ENCODE peak calls at places on chromosomes 2 and 18, in four cellular contexts. G is RPMI7951, C is non-pigmented ciliary epithelial cell, A is NCI-H2081. H is an unnamed sample.

GRCh38 chr2:160055726-160056108 is 6.7 kb downstream of the PLA2R1 start:
- DNase-seq in G (no peak), A (no peak), C (no peak), H (no peak)

GRCh38 chr18:21686282-21687105 is 18.1 kb downstream of the ABHD3 start:
- DNase-seq in C (no peak), G (no peak), A (no peak), H (no peak)

GRCh38 chr2:70472256-70472905 is 81.2 kb downstream of the TGFA start:
- DNase-seq in A (no peak), C (no peak), G (no peak), H (no peak)

GRCh38 chr18:48217306-48218250 is 191.6 kb downstream of the ZBTB7C start:
- DNase-seq in A (no peak), G (no peak), C (no peak), H (no peak)

GRCh38 chr2:66494708-66495107 is 59.8 kb downstream of the MEIS1 start:
- DNase-seq in G (peak), C (no peak), A (no peak), H (no peak)

GRCh38 chr2:10494351-10495066 is 46.4 kb upstream of the ODC1 start:
- DNase-seq in G (no peak), A (no peak), C (no peak), H (peak)

GRCh38 chr18:8365006-8365405 is 244.2 kb upstream of the RAB12 start:
- DNase-seq in C (no peak), A (no peak), G (no peak), H (no peak)

GRCh38 chr18:62370386-62370785 is 45.3 kb downstream of the TNFRSF11A start:
- DNase-seq in C (no peak), G (no peak), A (no peak), H (no peak)

GRCh38 chr2:158726906-158727592 is 68.1 kb upstream of the DAPL1 start:
- DNase-seq in G (no peak), A (no peak), C (no peak), H (peak)

GRCh38 chr2:156046900-156047299 is 285.6 kb downstream of the NR4A2 start:
- DNase-seq in A (no peak), G (peak), C (no peak), H (no peak)

GRCh38 chr2:38146302-38146916 is 70.5 kb upstream of the CYP1B1 start:
- DNase-seq in G (peak), A (no peak), C (peak), H (no peak)

GRCh38 chr18:48138211-48138610 is 207.8 kb upstream of the SMAD2 start:
- DNase-seq in G (no peak), A (no peak), C (no peak), H (no peak)

GRCh38 chr2:175804130-175804529 is 197.9 kb downstream of the LNPK start:
- DNase-seq in G (no peak), A (no peak), C (no peak), H (no peak)

GRCh38 chr2:170812716-170813585 is 3.7 kb upstream of the GAD1 start:
- DNase-seq in G (peak), A (peak), C (peak), H (peak)

GRCh38 chr2:219230201-219230540 is 565 bp downstream of the ANKZF1 start:
- DNase-seq in A (peak), C (no peak), G (peak), H (no peak)

GRCh38 chr2:239827511-239827865 is 197.7 kb downstream of the NDUFA10 start:
- DNase-seq in A (no peak), C (no peak), G (no peak), H (no peak)

GRCh38 chr2:147630585-147630984 is 214.2 kb upstream of the ACVR2A start:
- DNase-seq in G (no peak), C (no peak), A (no peak), H (no peak)

GRCh38 chr2:239161711-239162140 is 239.1 kb downstream of the HDAC4 start:
- DNase-seq in A (no peak), G (no peak), C (no peak), H (no peak)

GRCh38 chr18:48959921-48960920 is 9.5 kb upstream of the SMAD7 start:
- DNase-seq in G (peak), A (peak), C (no peak), H (no peak)

GRCh38 chr2:200177971-200178911 is 128.3 kb upstream of the SPATS2L start:
- DNase-seq in C (no peak), A (peak), G (peak), H (peak)

GRCh38 chr18:6256521-6256920 is 158.2 kb downstream of the L3MBTL4 start:
- DNase-seq in G (no peak), C (no peak), A (no peak), H (no peak)

GRCh38 chr2:68741805-68742306 is 7.2 kb downstream of the ARHGAP25 start:
- DNase-seq in G (no peak), A (no peak), C (no peak), H (no peak)

GRCh38 chr2:33673937-33674336 is 74.8 kb upstream of the FAM98A start:
- DNase-seq in C (no peak), G (peak), A (no peak), H (no peak)

GRCh38 chr2:120574620-120575019 is 161.0 kb upstream of the GLI2 start:
- DNase-seq in C (no peak), G (no peak), A (no peak), H (no peak)

GRCh38 chr18:46408334-46408987 is 248.6 kb downstream of the LOXHD1 start:
- DNase-seq in G (peak), C (no peak), A (no peak), H (no peak)

GRCh38 chr2:123993728-123994323 is 31.3 kb upstream of the CNTNAP5 start:
- DNase-seq in G (peak), C (no peak), A (peak), H (peak)

GRCh38 chr2:26671691-26672090 is 20.8 kb upstream of the KCNK3 start:
- DNase-seq in A (no peak), C (no peak), G (no peak), H (no peak)

H was measured in SHP77.